ENCODE peak calls at places on chromosomes 16 and 17, in six cellular contexts. B is esophagus squamous epithelium, Q is body of pancreas, W is astrocyte of the spinal cord, R is mucosa of descending colon, G is heart left ventricle. V is an unnamed sample.

GRCh38 chr16:62392698-62393097 is 356.5 kb upstream of the CDH8 start:
- DNase-seq in B (no peak), Q (no peak), R (peak), W (no peak), G (no peak), V (no peak)

GRCh38 chr17:66713533-66714042 is 121.3 kb upstream of the CACNG5 start:
- DNase-seq in G (no peak), W (no peak), Q (no peak), R (no peak), B (no peak), V (no peak)

GRCh38 chr17:59840329-59840907 is 52.3 kb downstream of the TUBD1 start:
- DNase-seq in R (no peak), B (no peak), Q (no peak), G (no peak), W (peak), V (no peak)

GRCh38 chr16:81697321-81697885 is 81.7 kb upstream of the PLCG2 start:
- DNase-seq in R (no peak), Q (peak), G (no peak), W (peak), B (no peak), V (no peak)

GRCh38 chr17:62193297-62193696 is 128.2 kb upstream of the MED13 start:
- DNase-seq in W (no peak), G (no peak), Q (no peak), R (no peak), B (no peak), V (no peak)

GRCh38 chr16:17481741-17482140 is 11.0 kb upstream of the XYLT1 start:
- DNase-seq in B (no peak), W (no peak), Q (no peak), G (no peak), R (no peak), V (no peak)

GRCh38 chr16:411576-412265 is 10.0 kb downstream of the DECR2 start:
- DNase-seq in G (no peak), B (no peak), Q (no peak), W (no peak), R (no peak), V (no peak)

GRCh38 chr17:57946798-57947358 is 8.3 kb downstream of the CUEDC1 start:
- DNase-seq in G (peak), R (peak), B (no peak), W (peak), Q (peak), V (no peak)

GRCh38 chr17:40600486-40601046 is 35.3 kb upstream of the CCR7 start:
- DNase-seq in R (no peak), G (no peak), B (no peak), W (no peak), Q (no peak), V (no peak)

GRCh38 chr16:19822534-19822933 is 62.1 kb downstream of the GPRC5B start:
- DNase-seq in Q (no peak), G (no peak), B (no peak), R (no peak), W (no peak), V (no peak)

GRCh38 chr16:50884066-50884860 is 142.4 kb downstream of the CYLD start:
- DNase-seq in W (no peak), G (no peak), R (no peak), B (no peak), Q (no peak), V (no peak)
- TF ChIP-seq CTCF in W (peak), G (no peak), R (no peak), B (no peak), Q (peak), V (no peak)

DNA sequence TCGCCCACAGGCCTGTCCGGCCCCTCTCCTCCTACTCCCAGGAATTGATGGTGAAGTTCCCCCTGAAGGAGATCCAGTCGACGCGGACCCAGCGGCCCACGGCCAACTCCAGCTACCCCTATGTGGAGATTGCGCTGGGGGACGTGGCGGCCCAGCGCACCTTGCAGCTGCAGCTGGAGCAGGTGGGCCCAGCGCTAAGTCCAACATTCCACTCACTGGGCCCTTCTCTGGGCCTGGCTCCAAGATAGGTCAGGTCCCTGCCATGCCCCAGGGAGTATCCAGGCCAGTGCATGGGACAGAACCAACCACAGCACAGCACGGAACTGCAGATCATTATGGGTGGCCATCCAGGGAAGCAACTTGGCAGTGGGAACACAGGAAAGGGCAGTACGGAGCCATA is 9.9 kb upstream of the ALKBH5 start:
- DNase-seq in W (no peak), G (no peak), Q (no peak), R (no peak), B (no peak), V (no peak)
- TF ChIP-seq CTCF in W (no peak), G (no peak), Q (no peak), R (no peak), B (no peak), V (no peak)

GRCh38 chr16:31200821-31201510 is 1.6 kb downstream of the PYCARD start:
- DNase-seq in R (no peak), B (no peak), W (no peak), Q (no peak), G (no peak), V (no peak)
- TF ChIP-seq CTCF in R (no peak), B (no peak), W (no peak), Q (no peak), G (no peak), V (no peak)

GRCh38 chr16:4556112-4556511 is at the start of gene C16orf96:
- DNase-seq in R (no peak), Q (no peak), G (no peak), B (no peak), W (no peak), V (no peak)
- TF ChIP-seq CTCF in R (no peak), Q (no peak), G (no peak), B (no peak), W (no peak), V (no peak)

DNA sequence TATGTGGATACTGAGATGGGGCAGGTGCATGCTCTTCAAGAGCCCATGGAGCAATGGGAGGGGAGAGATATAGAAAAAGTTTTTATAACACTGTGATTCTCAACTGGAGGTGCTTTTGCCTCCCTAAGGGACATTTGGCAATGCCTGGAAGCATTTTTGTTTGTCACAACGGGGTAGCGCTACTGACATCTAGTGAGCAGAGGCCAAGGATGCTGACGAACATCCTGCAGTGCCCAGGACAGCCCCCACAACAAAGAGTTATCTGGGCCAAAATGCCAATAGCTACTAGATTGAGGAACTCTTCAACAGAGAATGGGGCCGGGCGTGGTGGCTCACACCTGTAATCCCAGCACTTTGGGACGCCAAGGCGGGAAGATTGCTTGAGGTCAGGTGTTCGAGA is 67.2 kb upstream of the CLEC3A start:
- DNase-seq in B (no peak), W (no peak), Q (no peak), R (no peak), G (no peak), V (no peak)
- TF ChIP-seq CTCF in B (no peak), W (no peak), Q (no peak), R (no peak), G (no peak), V (no peak)

GRCh38 chr17:80924111-80924806 is 67.4 kb upstream of the CHMP6 start:
- DNase-seq in G (peak), Q (no peak), R (no peak), B (no peak), W (no peak), V (no peak)
- TF ChIP-seq CTCF in G (no peak), Q (no peak), R (no peak), B (no peak), W (no peak), V (no peak)

DNA sequence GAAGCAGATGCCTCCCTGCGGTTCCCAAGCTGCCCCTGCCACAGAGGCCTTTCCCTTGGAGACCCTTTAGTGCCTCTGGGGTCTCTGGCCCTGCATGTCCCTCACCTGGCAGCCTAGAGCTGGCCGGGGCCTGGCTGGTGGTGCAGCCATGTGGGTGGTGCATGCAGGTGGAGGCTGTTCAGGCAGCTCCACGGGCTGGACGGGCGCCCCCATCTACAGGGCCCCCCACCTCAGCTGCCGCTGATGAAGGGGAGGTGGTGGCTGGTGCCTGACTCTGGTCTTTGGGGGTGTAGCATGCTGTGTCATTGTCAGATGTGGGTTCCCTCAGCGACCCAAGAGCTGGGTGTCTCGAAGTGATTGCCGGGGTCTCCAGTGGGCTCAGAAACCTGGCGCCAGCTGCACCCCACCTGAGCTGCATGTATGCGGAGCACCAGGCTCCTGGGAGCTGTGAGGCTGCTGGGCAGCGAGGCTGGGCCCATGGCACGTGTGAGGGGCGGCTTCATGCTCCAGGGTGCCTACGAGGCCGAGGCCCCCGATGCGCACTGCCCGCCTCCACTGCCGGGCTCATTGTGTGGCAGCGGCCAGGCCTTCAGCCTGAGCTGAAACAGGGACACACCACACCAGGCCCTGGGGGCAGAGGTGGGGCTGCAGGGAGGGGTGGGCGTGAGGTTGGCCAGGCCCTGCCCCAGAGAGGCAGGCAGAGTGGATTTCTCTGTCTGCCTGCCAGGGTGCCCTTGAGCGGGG is 57.0 kb downstream of the BAIAP2 start:
- DNase-seq in G (no peak), B (no peak), R (no peak), W (no peak), Q (no peak), V (no peak)
- TF ChIP-seq CTCF in G (no peak), B (no peak), R (no peak), W (no peak), Q (no peak), V (no peak)

GRCh38 chr16:57244767-57245471 is at the start of gene ARL2BP:
- DNase-seq in B (peak), R (peak), Q (peak), G (peak), W (peak), V (peak)
- TF ChIP-seq CTCF in B (no peak), R (no peak), Q (no peak), G (peak), W (no peak), V (no peak)

DNA sequence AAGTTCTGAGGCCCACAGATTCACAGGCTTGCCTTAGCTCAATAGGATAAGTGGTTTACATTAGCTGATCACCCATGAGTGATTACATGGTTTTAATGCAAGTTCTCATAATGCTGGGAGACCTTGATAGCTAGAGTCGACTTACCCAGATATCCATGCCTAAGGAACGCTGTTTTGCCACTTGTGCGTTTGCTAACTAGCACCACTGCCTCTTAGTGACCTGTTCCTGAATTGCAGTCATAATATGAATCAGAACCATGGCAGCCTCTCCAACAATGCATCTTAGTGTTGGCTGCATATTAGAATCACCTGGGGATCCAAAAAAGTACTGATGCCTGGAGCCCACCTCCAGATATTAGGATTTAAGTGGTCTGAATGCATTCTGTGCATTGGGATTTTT is 251.1 kb upstream of the CDH5 start:
- DNase-seq in W (no peak), G (no peak), B (no peak), Q (no peak), R (no peak), V (no peak)
- TF ChIP-seq CTCF in W (no peak), G (no peak), B (no peak), Q (no peak), R (no peak), V (no peak)